ENCODE peak calls at places on chromosome 6, in six cellular contexts. R is neuronal stem cell, C is astrocyte, K is IMR-90, X is endothelial cell of umbilical vein, H is H9. Y is an unnamed sample. For H3K4me1, the result is how much of the 10 kb centered on the place peaks cover.

GRCh38 chr6:146914563-146915483 is 289.4 kb upstream of the STXBP5 start:
- DNase-seq in R (no peak), C (peak), K (peak), X (peak), H (no peak), Y (peak)

GRCh38 chr6:7578949-7579348 is 11.0 kb upstream of the SNRNP48 start:
- DNase-seq in R (no peak), C (no peak), K (no peak), X (no peak), H (no peak), Y (no peak)

GRCh38 chr6:157606516-157606915 is 216.5 kb upstream of the SNX9 start:
- DNase-seq in R (no peak), C (no peak), K (no peak), X (no peak), H (no peak), Y (no peak)

GRCh38 chr6:2351807-2352431 is 106.5 kb upstream of the GMDS start:
- DNase-seq in R (no peak), C (peak), K (peak), X (no peak), H (no peak), Y (no peak)

GRCh38 chr6:17418281-17419188 is 25.1 kb downstream of the CAP2 start:
- DNase-seq in R (no peak), C (peak), K (peak), X (no peak), H (peak), Y (peak)

GRCh38 chr6:70874181-70874913 is 82.5 kb downstream of the B3GAT2 start:
- DNase-seq in R (no peak), C (no peak), K (no peak), X (no peak), H (no peak), Y (no peak)

GRCh38 chr6:25202505-25202904 is 76.7 kb upstream of the CARMIL1 start:
- DNase-seq in R (no peak), C (peak), K (peak), X (peak), H (no peak), Y (peak)

GRCh38 chr6:20403080-20403765 is 1.5 kb downstream of the E2F3 start:
- DNase-seq in R (peak), C (peak), K (peak), X (peak), H (peak), Y (peak)

GRCh38 chr6:127343753-127344659 is 597 bp upstream of the ECHDC1 start:
- DNase-seq in R (peak), C (peak), K (peak), X (peak), H (no peak), Y (peak)

GRCh38 chr6:16773376-16773775 is 12.1 kb upstream of the ATXN1 start:
- DNase-seq in R (no peak), C (no peak), K (no peak), X (no peak), H (no peak), Y (no peak)

GRCh38 chr6:154629127-154629526 is 104.1 kb upstream of the SCAF8 start:
- DNase-seq in R (no peak), C (no peak), K (no peak), X (no peak), H (no peak), Y (no peak)

GRCh38 chr6:72966628-72967280 is 258.5 kb downstream of the KHDC1L start:
- DNase-seq in R (no peak), C (no peak), K (peak), X (peak), H (no peak), Y (peak)

GRCh38 chr6:42547407-42548329 is 16.2 kb upstream of the UBR2 start:
- DNase-seq in R (peak), C (peak), K (peak), X (peak), H (peak), Y (peak)

GRCh38 chr6:15296735-15297134 is 50.9 kb downstream of the JARID2 start:
- DNase-seq in R (no peak), C (no peak), K (no peak), X (no peak), H (no peak), Y (no peak)

GRCh38 chr6:10531513-10531912 is 10.4 kb downstream of the GCNT2 start:
- DNase-seq in R (no peak), C (no peak), K (no peak), X (no peak), H (no peak), Y (no peak)

GRCh38 chr6:8084586-8084985 is 17.8 kb downstream of the EEF1E1 start:
- DNase-seq in R (no peak), C (peak), K (no peak), X (no peak), H (no peak), Y (no peak)

GRCh38 chr6:131519670-131520436 is 53.2 kb upstream of the ARG1 start:
- DNase-seq in R (no peak), C (peak), K (peak), X (peak), H (peak), Y (peak)

GRCh38 chr6:131754715-131755567 is 44.1 kb upstream of the CTAGE9 start:
- DNase-seq in R (no peak), C (peak), K (peak), X (no peak), H (no peak), Y (no peak)

GRCh38 chr6:21049572-21049971 is 515.3 kb downstream of the CDKAL1 start:
- DNase-seq in R (no peak), C (peak), K (peak), X (no peak), H (no peak), Y (no peak)

GRCh38 chr6:80637312-80637711 is 530.8 kb downstream of the BCKDHB start:
- DNase-seq in R (no peak), C (peak), K (peak), X (no peak), H (no peak), Y (no peak)

GRCh38 chr6:165206798-165207197 is 102.6 kb downstream of the C6orf118 start:
- DNase-seq in R (no peak), C (no peak), K (no peak), X (no peak), H (no peak), Y (no peak)

GRCh38 chr6:43790031-43790430 is 20.0 kb downstream of the VEGFA start:
- DNase-seq in R (no peak), C (no peak), K (no peak), X (no peak), H (no peak), Y (no peak)

GRCh38 chr6:36195471-36196048 is 984 bp upstream of the BRPF3 start:
- DNase-seq in R (no peak), C (no peak), K (no peak), X (peak), H (no peak), Y (peak)

GRCh38 chr6:10800810-10801209 is 37.5 kb downstream of the MAK start:
- DNase-seq in R (no peak), C (peak), K (peak), X (peak), H (no peak), Y (peak)

GRCh38 chr6:4355241-4355640 is 219.9 kb upstream of the ECI2 start:
- DNase-seq in R (no peak), C (peak), K (peak), X (peak), H (no peak), Y (peak)

GRCh38 chr6:109235639-109236038 is 140.3 kb downstream of the CEP57L1 start:
- DNase-seq in R (no peak), C (no peak), K (no peak), X (no peak), H (no peak), Y (no peak)

DNA sequence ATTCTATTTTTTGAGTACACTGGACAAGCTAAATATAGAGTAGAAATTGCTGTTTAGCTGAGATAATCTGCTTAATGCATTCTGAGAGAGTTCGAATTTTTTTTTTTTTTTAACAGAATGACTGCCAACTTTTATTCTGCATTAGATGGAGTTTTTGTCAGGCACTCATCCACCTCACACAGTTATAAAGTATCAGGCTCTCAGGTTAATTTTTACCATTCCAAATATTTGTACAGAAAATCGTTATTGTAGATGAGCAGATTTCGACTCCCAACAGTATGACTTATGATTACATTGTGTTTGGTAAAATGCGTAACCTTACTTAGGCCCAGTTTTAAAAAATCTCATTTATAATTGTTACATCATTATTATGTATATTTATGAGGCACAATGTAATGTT is 1731.0 kb downstream of the GRIK2 start:
- DNase-seq in R (no peak), C (no peak), K (no peak), X (no peak), H (no peak), Y (no peak)
- H3K4me2 ChIP-seq in R (no peak), C (no peak), K (no peak), X (no peak), H (no peak), Y (no peak)

DNA sequence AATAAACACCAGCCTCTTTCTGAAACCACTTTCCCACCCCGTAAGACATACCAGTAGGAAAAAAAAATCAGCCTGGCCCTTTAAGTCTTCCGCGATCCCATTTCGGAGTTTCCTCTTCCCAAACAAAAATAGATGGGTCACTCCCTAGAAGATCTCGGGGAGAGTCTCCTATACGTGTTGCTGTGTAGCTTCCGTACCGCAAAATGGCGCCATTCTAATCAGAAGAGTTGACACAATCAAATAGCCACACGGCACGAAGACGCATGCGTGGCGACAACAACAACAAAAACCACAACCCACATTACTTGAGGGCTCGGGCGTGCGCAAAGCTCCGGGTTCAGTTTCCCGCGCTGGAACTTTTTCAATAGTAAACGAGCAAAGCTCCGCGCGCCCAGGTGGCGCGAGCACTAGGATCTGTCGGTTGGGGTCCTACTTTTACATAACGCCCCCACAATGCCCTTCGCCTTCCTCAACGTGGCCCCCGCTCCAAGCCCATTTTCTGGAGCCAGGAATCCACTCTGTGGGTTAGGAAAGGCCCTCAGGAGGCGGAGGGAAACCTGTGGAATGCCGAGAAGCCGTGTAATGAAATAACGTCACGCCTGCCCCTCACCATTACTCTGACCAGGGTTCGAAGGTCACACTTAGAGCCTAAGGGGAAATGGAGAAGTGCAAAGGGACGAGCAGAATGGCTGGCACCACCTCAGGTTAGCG is at the start of gene GPANK1:
- DNase-seq in R (peak), C (peak), K (peak), X (peak), H (peak), Y (peak)
- H2AFZ ChIP-seq in R (peak), C (peak), K (peak), X (peak), H (no peak), Y (peak)

DNA sequence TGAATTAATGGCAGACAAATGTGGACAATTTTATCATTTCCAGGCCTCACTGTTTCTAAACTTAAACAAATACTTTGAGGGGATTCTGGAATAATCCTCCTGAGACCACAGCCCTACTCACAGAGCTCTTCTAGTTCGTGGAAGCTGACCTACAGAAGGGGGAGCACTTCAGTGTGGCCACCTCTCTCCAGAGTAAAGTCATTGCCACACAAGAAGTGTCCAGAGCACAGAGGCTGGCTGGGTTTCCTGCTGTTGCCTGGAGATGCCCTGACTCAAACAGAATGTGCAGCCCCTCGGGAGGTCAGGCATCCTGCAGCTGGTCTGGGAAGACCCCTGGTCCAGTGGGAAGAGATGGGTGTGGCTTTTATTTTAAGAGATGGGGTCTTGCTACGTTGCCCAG is 110.9 kb downstream of the QRSL1 start:
- DNase-seq in R (no peak), C (no peak), K (no peak), X (no peak), H (no peak), Y (no peak)
- H3K4me1 ChIP-seq in R (under half), C (under half), K (under half), X (under half), H (under half), Y (half or more)

GRCh38 chr6:75757295-75757694 is 8.3 kb downstream of the MYO6 start:
- DNase-seq in R (no peak), C (no peak), K (no peak), X (no peak), H (no peak), Y (no peak)

GRCh38 chr6:75759207-75759606 is 10.2 kb downstream of the MYO6 start:
- DNase-seq in R (no peak), C (no peak), K (no peak), X (no peak), H (no peak), Y (no peak)

GRCh38 chr6:75760320-75760719 is 11.3 kb downstream of the MYO6 start:
- DNase-seq in R (no peak), C (no peak), K (no peak), X (no peak), H (no peak), Y (no peak)

GRCh38 chr6:75762063-75762462 is 13.0 kb downstream of the MYO6 start:
- DNase-seq in R (no peak), C (no peak), K (no peak), X (no peak), H (no peak), Y (no peak)

DNA sequence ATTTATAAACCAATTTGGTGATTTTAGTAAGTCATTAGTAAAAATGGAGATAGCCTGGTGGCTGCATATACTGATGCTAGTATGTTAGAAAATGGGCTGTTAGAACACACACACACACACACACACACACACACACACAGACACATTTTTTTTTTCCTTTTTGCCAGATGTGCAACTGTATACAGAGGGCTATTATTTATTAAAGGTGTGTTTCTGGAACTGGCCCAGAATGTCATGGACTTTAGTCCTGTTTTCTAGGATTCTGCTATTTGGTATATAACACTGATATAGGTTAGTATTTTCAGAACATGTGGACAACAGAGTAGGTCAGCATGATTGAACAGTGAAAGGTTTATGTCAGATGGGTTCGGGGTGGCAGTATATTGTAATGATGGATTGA is 12.4 kb downstream of the MYO6 start:
- DNase-seq in R (no peak), C (no peak), K (no peak), X (no peak), H (no peak), Y (no peak)
- H3K4me2 ChIP-seq in R (no peak), C (no peak), K (no peak), X (no peak), H (no peak), Y (no peak)

GRCh38 chr6:89082439-89082838 is 1.9 kb downstream of the PNRC1 start:
- DNase-seq in R (no peak), C (peak), K (peak), X (peak), H (no peak), Y (peak)
- H2AFZ ChIP-seq in R (no peak), C (no peak), K (no peak), X (no peak), H (no peak), Y (peak)

GRCh38 chr6:93035756-93036155 is 383.6 kb downstream of the EPHA7 start:
- DNase-seq in R (no peak), C (no peak), K (no peak), X (no peak), H (no peak), Y (no peak)
- H3K4me1 ChIP-seq in R (under half), C (under half), K (under half), X (under half), H (under half), Y (under half)

GRCh38 chr6:30814137-30815084 is 69.9 kb upstream of the DDR1 start:
- DNase-seq in R (no peak), C (peak), K (peak), X (peak), H (no peak), Y (peak)
- H3K4me2 ChIP-seq in R (no peak), C (peak), K (peak), X (peak), H (no peak), Y (no peak)